ENCODE peak calls at places on chromosomes 13 and 19, in ten cellular contexts. D, M, P, X, A, Y, Z, K, B and F are unnamed samples.

GRCh38 chr19:8196271-8196908 is 12.8 kb upstream of the CERS4 start:
- DNase-seq in B (no peak), M (no peak), D (no peak), A (no peak), K (no peak), Z (no peak), P (no peak), Y (no peak), X (no peak), F (no peak)

GRCh38 chr19:4069331-4069959 is 2.7 kb upstream of the ZBTB7A start:
- DNase-seq in P (peak), Y (peak), M (no peak), X (no peak), Z (peak), D (no peak), B (no peak), K (no peak), A (no peak), F (no peak)

GRCh38 chr13:94795292-94795691 is 82.9 kb upstream of the SOX21 start:
- DNase-seq in A (no peak), B (no peak), M (no peak), X (no peak), Z (no peak), Y (no peak), K (no peak), D (no peak), P (no peak), F (no peak)

GRCh38 chr13:73622375-73622774 is 511.8 kb downstream of the KLF12 start:
- DNase-seq in P (no peak), Z (no peak), B (no peak), D (no peak), K (no peak), M (no peak), A (no peak), Y (no peak), X (no peak), F (no peak)

GRCh38 chr13:30234763-30235162 is 72.6 kb downstream of the KATNAL1 start:
- DNase-seq in D (no peak), Z (no peak), P (no peak), B (no peak), A (no peak), M (no peak), Y (no peak), K (no peak), X (no peak), F (peak)

GRCh38 chr19:28686741-28687140 is 526.2 kb downstream of the UQCRFS1 start:
- DNase-seq in B (no peak), Y (no peak), M (no peak), A (no peak), K (no peak), X (no peak), Z (no peak), D (no peak), P (no peak), F (no peak)

GRCh38 chr13:97757807-97758206 is 195.7 kb upstream of the IPO5 start:
- DNase-seq in M (no peak), Z (no peak), Y (peak), P (no peak), D (no peak), K (no peak), B (no peak), X (no peak), A (no peak), F (no peak)

GRCh38 chr19:4456843-4457653 is 546 bp downstream of the UBXN6 start:
- DNase-seq in Y (peak), B (peak), K (peak), M (peak), X (peak), D (peak), A (no peak), Z (peak), P (no peak), F (peak)

GRCh38 chr19:5563008-5563431 is 4.7 kb downstream of the TINCR start:
- DNase-seq in D (no peak), P (no peak), Z (no peak), A (no peak), X (no peak), M (no peak), K (no peak), B (no peak), Y (no peak), F (no peak)

GRCh38 chr13:47294691-47295090 is 397.8 kb upstream of the HTR2A start:
- DNase-seq in B (no peak), A (no peak), X (no peak), D (no peak), Z (no peak), P (no peak), Y (no peak), K (no peak), M (no peak), F (peak)

GRCh38 chr19:9865732-9866627 is 30.9 kb downstream of the PIN1 start:
- DNase-seq in A (no peak), P (no peak), Z (no peak), D (no peak), Y (no peak), K (peak), B (no peak), X (no peak), M (no peak), F (no peak)

GRCh38 chr13:111650626-111651025 is 330.2 kb downstream of the TEX29 start:
- DNase-seq in K (no peak), Z (no peak), M (no peak), X (no peak), Y (no peak), D (no peak), A (no peak), B (no peak), P (no peak), F (no peak)

GRCh38 chr13:25920277-25920676 is 131.5 kb downstream of the SHISA2 start:
- DNase-seq in Z (no peak), P (no peak), Y (no peak), A (no peak), D (no peak), X (no peak), B (no peak), M (no peak), K (no peak), F (no peak)

GRCh38 chr13:27783111-27783510 is 9.2 kb upstream of the GSX1 start:
- DNase-seq in A (no peak), X (no peak), D (no peak), P (no peak), B (no peak), Y (no peak), Z (no peak), M (no peak), K (no peak), F (no peak)

GRCh38 chr13:20161951-20162300 is 1.1 kb upstream of the GJA3 start:
- DNase-seq in M (no peak), B (no peak), Y (no peak), K (no peak), P (no peak), A (no peak), Z (no peak), X (no peak), D (no peak), F (no peak)

GRCh38 chr19:10769533-10770491 is 51.9 kb downstream of the DNM2 start:
- DNase-seq in M (no peak), Z (no peak), Y (peak), A (no peak), X (no peak), K (no peak), P (no peak), B (no peak), D (no peak), F (no peak)

GRCh38 chr19:661427-662196 is 1.4 kb downstream of the RNF126 start:
- DNase-seq in K (peak), D (no peak), M (no peak), A (no peak), Y (no peak), B (no peak), P (peak), X (peak), Z (peak), F (no peak)

GRCh38 chr19:2084993-2085720 is 11.0 kb downstream of the MOB3A start:
- DNase-seq in B (no peak), P (peak), A (no peak), X (peak), K (peak), Z (peak), M (no peak), D (no peak), Y (peak), F (no peak)